ENCODE peak calls at places on chromosomes 12 and 14, in eight cellular contexts. S is cardiac fibroblast; M is lung; W is CD8-positive, alpha-beta T cell; L is fibroblast of the aortic adventitia; K is hepatocyte; R is Panc1; D is astrocyte of the spinal cord. Y is an unnamed sample.

GRCh38 chr14:44649056-44649455 is 142.0 kb upstream of the FSCB start:
- DNase-seq in S (no peak), M (no peak), D (no peak), W (no peak), L (no peak), K (no peak), R (no peak), Y (no peak)

GRCh38 chr12:70045514-70045913 is 197.7 kb upstream of the CNOT2 start:
- DNase-seq in R (no peak), M (no peak), K (no peak), W (no peak), L (no peak), S (no peak), D (no peak), Y (no peak)

GRCh38 chr14:33767721-33768457 is 183.0 kb downstream of the EGLN3 start:
- DNase-seq in K (no peak), L (peak; percentile 86), S (peak; percentile 83), R (no peak), W (no peak), M (no peak), D (no peak), Y (no peak)

GRCh38 chr14:94656043-94656442 is 43.9 kb downstream of the SERPINA3 start:
- DNase-seq in K (no peak), M (no peak), S (no peak), W (no peak), L (no peak), R (no peak), D (no peak), Y (no peak)

GRCh38 chr14:89673499-89674225 is 256.6 kb upstream of the FOXN3 start:
- DNase-seq in M (no peak), K (peak; percentile 37), L (peak; percentile 35), W (no peak), R (no peak), D (peak; percentile 19), S (peak; percentile 26), Y (peak; percentile 36)

GRCh38 chr14:62796431-62796830 is 248.8 kb downstream of the KCNH5 start:
- DNase-seq in R (no peak), L (no peak), D (no peak), K (no peak), S (no peak), W (no peak), M (no peak), Y (no peak)

GRCh38 chr12:113190761-113191160 is 5.2 kb downstream of the RITA1 start:
- DNase-seq in M (no peak), D (peak; percentile 16), S (peak; percentile 49), W (no peak), L (peak; percentile 30), R (no peak), K (no peak), Y (peak; percentile 55)

GRCh38 chr12:23950011-23950774 is 723 bp upstream of the SOX5 start:
- DNase-seq in W (no peak), R (no peak), S (peak; percentile 33), M (no peak), K (peak; percentile 10), D (peak; percentile 46), L (peak; percentile 31), Y (peak; percentile 19)

GRCh38 chr12:56991319-56991906 is 14.9 kb downstream of the ZBTB39 start:
- DNase-seq in R (no peak), L (peak; percentile 17), S (peak; percentile 69), W (peak; percentile 31), K (no peak), M (peak; percentile 53), D (no peak), Y (no peak)

GRCh38 chr12:12072064-12072760 is 1.5 kb downstream of the BCL2L14 start:
- DNase-seq in M (peak; percentile 47), K (peak; percentile 65), S (no peak), W (peak; percentile 54), D (no peak), L (no peak), R (no peak), Y (no peak)

GRCh38 chr12:125185740-125186470 is 120.7 kb downstream of the AACS start:
- DNase-seq in W (no peak), D (peak; percentile 68), S (peak; percentile 78), R (no peak), M (peak; percentile 61), L (peak; percentile 63), K (peak; percentile 85), Y (peak; percentile 52)

GRCh38 chr14:32698831-32699230 is 239.8 kb upstream of the NPAS3 start:
- DNase-seq in M (no peak), D (peak; percentile 15), L (peak; percentile 31), R (no peak), S (no peak), W (no peak), K (no peak), Y (peak; percentile 42)

GRCh38 chr14:22530101-22530500 is 58.9 kb downstream of the DAD1 start:
- DNase-seq in M (no peak), S (no peak), D (no peak), W (no peak), R (no peak), K (no peak), L (no peak), Y (no peak)

GRCh38 chr12:109758406-109759075 is 44.9 kb downstream of the FAM222A start:
- DNase-seq in W (no peak), D (no peak), K (no peak), M (no peak), L (no peak), R (no peak), S (no peak), Y (no peak)

GRCh38 chr12:108691995-108692808 is 39.1 kb downstream of the CORO1C start:
- DNase-seq in W (no peak), D (peak; percentile 50), R (no peak), S (no peak), M (peak; percentile 67), L (no peak), K (peak; percentile 19), Y (no peak)

GRCh38 chr12:51395283-51396230 is 4.4 kb upstream of the GALNT6 start:
- DNase-seq in S (no peak), M (no peak), R (no peak), D (no peak), L (no peak), W (peak; percentile 50), K (no peak), Y (no peak)

GRCh38 chr12:3604750-3605638 is 114.0 kb downstream of the PRMT8 start:
- DNase-seq in L (peak; percentile 6), W (no peak), D (peak; percentile 14), R (no peak), M (no peak), S (peak; percentile 21), K (no peak), Y (no peak)

GRCh38 chr14:49692895-49693737 is at the start of gene KLHDC1:
- DNase-seq in M (peak; percentile 86), K (peak; percentile 91), R (no peak), D (peak; percentile 77), W (peak; percentile 89), L (peak; percentile 77), S (peak; percentile 85), Y (peak; percentile 74)
- TF ChIP-seq CTCF in M (no peak), K (no peak), R (no peak), D (no peak), W (no peak), L (no peak), S (no peak), Y (no peak)

GRCh38 chr12:5047094-5047493 is 3.4 kb downstream of the KCNA5 start:
- DNase-seq in K (no peak), M (no peak), D (no peak), R (no peak), S (no peak), L (no peak), W (no peak), Y (no peak)

GRCh38 chr12:5043589-5044419 is at the start of gene KCNA5:
- DNase-seq in W (no peak), K (peak; percentile 61), M (no peak), L (no peak), D (no peak), S (no peak), R (no peak), Y (no peak)

GRCh38 chr12:5040368-5040767 is 3.3 kb upstream of the KCNA5 start:
- DNase-seq in M (no peak), W (no peak), K (no peak), S (no peak), D (no peak), L (no peak), R (no peak), Y (no peak)

GRCh38 chr12:5047729-5048128 is 4.0 kb downstream of the KCNA5 start:
- DNase-seq in W (no peak), D (no peak), S (no peak), R (no peak), L (no peak), K (no peak), M (no peak), Y (no peak)

GRCh38 chr12:5044420-5045295 is 979 bp downstream of the KCNA5 start:
- DNase-seq in W (no peak), D (no peak), S (no peak), M (no peak), L (no peak), R (no peak), K (no peak), Y (no peak)
- H3K4me3 ChIP-seq in W (no peak overlapping the region), D (no peak overlapping the region), S (no peak overlapping the region), M (no peak overlapping the region), L (no peak overlapping the region), R (no peak overlapping the region), K (no peak overlapping the region), Y (no peak overlapping the region)

DNA sequence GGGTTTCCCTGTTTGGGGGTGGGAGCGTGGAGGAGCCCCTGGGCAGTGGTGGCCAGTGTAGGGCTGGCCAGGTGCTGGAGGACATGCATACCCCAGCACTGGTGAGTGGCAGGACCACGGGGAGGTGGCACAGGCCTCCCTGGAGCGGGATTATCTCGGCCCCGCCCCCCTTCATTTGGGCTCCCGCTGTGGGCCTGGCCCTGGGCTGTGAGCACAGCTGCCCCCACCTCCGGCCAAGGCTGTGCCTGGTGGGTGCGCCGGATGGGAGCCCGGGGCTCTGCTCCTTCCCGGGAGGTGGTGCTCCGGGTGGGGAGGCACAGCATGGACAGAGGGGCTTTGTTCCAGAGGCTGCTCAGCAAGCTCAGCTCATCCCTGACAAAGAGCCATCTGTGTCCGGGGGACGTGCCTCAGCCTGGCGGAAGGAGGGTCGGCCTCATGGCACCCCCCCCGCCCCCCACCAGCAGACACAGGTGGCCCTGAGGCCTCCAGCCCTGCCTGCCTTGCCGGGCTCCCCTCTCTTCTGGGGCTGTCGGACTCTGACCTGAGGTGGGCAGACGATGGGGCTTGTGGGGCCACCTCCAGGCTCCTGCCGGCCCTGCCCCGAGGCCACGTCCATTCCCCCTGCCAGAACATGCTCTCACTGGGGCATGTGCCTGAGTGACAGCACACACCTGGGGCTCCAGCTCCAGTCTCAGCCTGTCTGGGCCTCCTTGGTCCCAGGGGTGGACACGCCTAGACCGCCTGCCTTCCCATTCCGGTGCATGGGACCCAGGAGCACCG is 8.4 kb downstream of the TEDC1 start:
- DNase-seq in W (no peak), S (no peak), M (no peak), K (no peak), L (no peak), R (no peak), D (no peak), Y (no peak)
- TF ChIP-seq CTCF in W (no peak), S (no peak), M (no peak), K (no peak), L (no peak), R (no peak), D (no peak), Y (no peak)

DNA sequence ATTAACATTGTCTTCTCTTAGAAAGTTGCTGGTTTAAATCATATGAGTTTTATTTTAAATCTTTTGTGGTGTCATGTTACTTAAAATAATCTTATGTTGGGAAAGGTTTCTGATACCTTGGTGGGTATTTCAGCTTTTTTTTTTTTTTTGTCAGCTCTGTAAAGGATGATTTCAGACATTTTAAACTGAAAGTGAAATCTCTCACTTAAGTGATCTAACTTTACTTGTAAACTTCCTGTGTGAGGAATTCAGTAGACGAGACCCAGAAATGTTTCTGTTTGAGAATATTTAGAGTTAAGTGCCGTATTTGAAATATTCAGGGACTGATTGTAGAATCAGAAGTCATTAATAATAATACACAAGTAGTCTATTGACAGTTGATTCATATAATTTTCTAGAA is 37.8 kb downstream of the PROX2 start:
- DNase-seq in M (no peak), S (no peak), K (no peak), R (no peak), W (no peak), L (no peak), D (no peak), Y (no peak)
- H3K4me3 ChIP-seq in M (no peak overlapping the region), S (no peak overlapping the region), K (no peak overlapping the region), R (no peak overlapping the region), W (peak overlapping the region; percentile 36), L (no peak overlapping the region), D (no peak overlapping the region), Y (no peak overlapping the region)

Y was measured in fibroblast of mammary gland.